ENCODE peak calls at places on chromosomes 3 and 15, in nine cellular contexts. G is PC-3; U is CD4-positive, alpha-beta T cell; O is pancreas; R is HL-60; X is GM23248; L is iPS DF 6.9; S is breast epithelium; H is CD8-positive, alpha-beta T cell. E is an unnamed sample.

GRCh38 chr3:184346480-184346879 is 9.1 kb downstream of the FAM131A start:
- DNase-seq in G (no peak), U (no peak), O (no peak), R (no peak), X (no peak), L (no peak), S (no peak), H (no peak), E (no peak)

GRCh38 chr3:15327941-15328340 is 4.4 kb downstream of the SH3BP5 start:
- DNase-seq in G (peak; percentile 94), U (peak; percentile 44), O (no peak), R (no peak), X (peak; percentile 69), L (no peak), S (no peak), H (no peak), E (no peak)

GRCh38 chr3:56780935-56781334 is 20.8 kb downstream of the ARHGEF3 start:
- DNase-seq in G (no peak), U (no peak), O (no peak), R (no peak), X (no peak), L (no peak), S (no peak), H (no peak), E (no peak)

GRCh38 chr3:122893282-122893681 is 98.4 kb downstream of the SLC49A4 start:
- DNase-seq in G (peak; percentile 89), U (no peak), O (no peak), R (no peak), X (no peak), L (no peak), S (no peak), H (no peak), E (no peak)

GRCh38 chr3:154040283-154040682 is 80.9 kb upstream of the ARHGEF26 start:
- DNase-seq in G (peak; percentile 69), U (no peak), O (no peak), R (no peak), X (peak; percentile 46), L (no peak), S (no peak), H (no peak), E (no peak)

GRCh38 chr15:94840794-94841587 is 609.6 kb downstream of the MCTP2 start:
- DNase-seq in G (no peak), U (no peak), O (no peak), R (no peak), X (peak; percentile 34), L (no peak), S (no peak), H (no peak), E (peak; percentile 20)

GRCh38 chr3:194174407-194174806 is 38.5 kb downstream of the HES1 start:
- DNase-seq in G (no peak), U (no peak), O (no peak), R (no peak), X (no peak), L (no peak), S (no peak), H (no peak), E (no peak)

GRCh38 chr15:43998607-43999006 is 171.8 kb downstream of the WDR76 start:
- DNase-seq in G (no peak), U (no peak), O (peak; percentile 19), R (no peak), X (peak; percentile 58), L (no peak), S (no peak), H (no peak), E (no peak)

GRCh38 chr3:187922704-187923393 is 177.6 kb upstream of the BCL6 start:
- DNase-seq in G (peak; percentile 63), U (no peak), O (no peak), R (no peak), X (peak; percentile 47), L (no peak), S (no peak), H (no peak), E (no peak)

GRCh38 chr3:162936706-162937105 is 1440.1 kb downstream of the OTOL1 start:
- DNase-seq in G (no peak), U (no peak), O (no peak), R (no peak), X (no peak), L (no peak), S (no peak), H (no peak), E (no peak)
- H3K27ac ChIP-seq in G (no peak overlapping the region), U (no peak overlapping the region), O (no peak overlapping the region), R (no peak overlapping the region), X (no peak overlapping the region), L (no peak overlapping the region), S (no peak overlapping the region), H (no peak overlapping the region), E (no peak overlapping the region)

DNA sequence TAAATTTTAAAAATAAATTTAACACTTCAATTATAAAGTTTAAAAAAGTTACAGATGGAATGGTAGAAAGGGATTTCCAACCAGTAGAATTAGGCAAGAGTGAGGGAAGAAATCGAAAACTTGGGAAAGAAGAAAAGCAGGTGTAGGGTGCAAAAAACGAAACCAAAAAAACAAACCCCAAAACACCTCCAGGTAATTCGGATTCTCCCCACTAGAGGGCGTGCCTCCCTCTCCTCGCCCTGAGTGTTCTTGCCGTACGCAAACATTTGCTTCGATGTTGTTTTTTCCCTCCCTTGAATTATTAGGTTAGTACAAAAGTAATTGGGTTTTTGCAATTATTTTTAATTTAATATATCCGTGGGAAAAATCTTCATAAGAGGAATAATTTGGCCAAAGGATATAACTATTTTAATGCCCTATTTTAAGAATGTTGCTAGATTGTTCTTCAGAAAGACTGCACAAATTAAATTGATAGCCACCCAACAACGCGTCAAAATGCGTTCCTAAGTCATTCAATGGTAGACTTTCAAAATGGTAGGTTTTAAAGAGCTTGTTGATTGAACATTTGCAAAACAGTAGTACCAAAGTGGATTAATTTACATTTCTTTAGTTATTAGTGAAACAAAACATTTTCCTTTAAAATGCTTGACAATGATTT is 63.7 kb downstream of the SLC30A4 start:
- DNase-seq in G (peak; percentile 76), U (peak; percentile 70), O (peak; percentile 74), R (peak; percentile 22), X (peak; percentile 60), L (peak; percentile 35), S (peak; percentile 75), H (peak; percentile 88), E (no peak)
- H3K27ac ChIP-seq in G (no peak overlapping the region), U (no peak overlapping the region), O (peak overlapping the region; percentile 15), R (no peak overlapping the region), X (no peak overlapping the region), L (no peak overlapping the region), S (no peak overlapping the region), H (no peak overlapping the region), E (no peak overlapping the region)

GRCh38 chr3:112377418-112378071 is 44.6 kb downstream of the CD200 start:
- DNase-seq in G (no peak), U (no peak), O (no peak), R (no peak), X (no peak), L (no peak), S (no peak), H (no peak), E (no peak)

GRCh38 chr3:112381673-112382542 is 49.0 kb downstream of the CD200 start:
- DNase-seq in G (no peak), U (no peak), O (no peak), R (no peak), X (no peak), L (no peak), S (no peak), H (no peak), E (no peak)

GRCh38 chr3:112376413-112376812 is 43.5 kb downstream of the CD200 start:
- DNase-seq in G (no peak), U (no peak), O (no peak), R (no peak), X (no peak), L (no peak), S (no peak), H (no peak), E (no peak)

GRCh38 chr3:112376996-112377395 is 44.0 kb downstream of the CD200 start:
- DNase-seq in G (no peak), U (no peak), O (no peak), R (peak; percentile 76), X (peak; percentile 39), L (no peak), S (no peak), H (no peak), E (no peak)

GRCh38 chr3:112378989-112379692 is 46.2 kb downstream of the CD200 start:
- DNase-seq in G (no peak), U (no peak), O (no peak), R (peak; percentile 69), X (peak; percentile 73), L (no peak), S (no peak), H (no peak), E (peak; percentile 95)
- H3K27ac ChIP-seq in G (no peak overlapping the region), U (no peak overlapping the region), O (no peak overlapping the region), R (peak overlapping the region; percentile 87), X (peak overlapping the region; percentile 22), L (no peak overlapping the region), S (no peak overlapping the region), H (no peak overlapping the region), E (peak overlapping the region; percentile 90)

GRCh38 chr15:55743615-55743978 is 645 bp upstream of the PRTG start:
- DNase-seq in G (no peak), U (no peak), O (no peak), R (no peak), X (no peak), L (no peak), S (no peak), H (no peak), E (no peak)

GRCh38 chr15:55741592-55742497 is 1.1 kb downstream of the PRTG start:
- DNase-seq in G (peak; percentile 3), U (no peak), O (no peak), R (no peak), X (no peak), L (no peak), S (no peak), H (no peak), E (no peak)

GRCh38 chr15:55740981-55741591 is 1.9 kb downstream of the PRTG start:
- DNase-seq in G (no peak), U (no peak), O (no peak), R (no peak), X (no peak), L (no peak), S (no peak), H (no peak), E (no peak)

GRCh38 chr15:55742927-55743614 is at the start of gene PRTG:
- DNase-seq in G (peak; percentile 24), U (no peak), O (peak; percentile 34), R (no peak), X (peak; percentile 64), L (no peak), S (peak; percentile 71), H (no peak), E (no peak)

GRCh38 chr15:55742498-55742926 is 440 bp downstream of the PRTG start:
- DNase-seq in G (no peak), U (no peak), O (peak; percentile 12), R (no peak), X (peak; percentile 48), L (no peak), S (no peak), H (no peak), E (no peak)
- H3K27ac ChIP-seq in G (no peak overlapping the region), U (no peak overlapping the region), O (no peak overlapping the region), R (no peak overlapping the region), X (no peak overlapping the region), L (no peak overlapping the region), S (peak overlapping the region; percentile 90), H (no peak overlapping the region), E (no peak overlapping the region)

E was measured in epithelial cell of prostate.